ENCODE peak calls at places on chromosomes 5 and 9, in six cellular contexts. One of them, this sample, is unnamed. For H3K4me1, the result is how much of the 10 kb centered on the place peaks cover.

GRCh38 chr5:158923799-158924551 is 175.7 kb downstream of the EBF1 start:
- DNase-seq in adrenal gland: no peak
- DNase-seq in lower lobe of right lung: no peak
- DNase-seq in BE2C: no peak
- DNase-seq in gastrocnemius medialis: no peak
- DNase-seq in cardiac muscle cell: no peak
- DNase-seq in this sample: no peak

GRCh38 chr5:68519135-68519534 is 303.6 kb downstream of the PIK3R1 start:
- DNase-seq in gastrocnemius medialis: no peak
- DNase-seq in adrenal gland: no peak
- DNase-seq in BE2C: no peak
- DNase-seq in cardiac muscle cell: no peak
- DNase-seq in lower lobe of right lung: no peak
- DNase-seq in this sample: no peak

GRCh38 chr5:179314606-179315355 is 30.5 kb downstream of the ADAMTS2 start:
- DNase-seq in cardiac muscle cell: no peak
- DNase-seq in gastrocnemius medialis: peak
- DNase-seq in lower lobe of right lung: no peak
- DNase-seq in BE2C: no peak
- DNase-seq in adrenal gland: no peak
- DNase-seq in this sample: peak

GRCh38 chr5:166961938-166962337 is 1329.5 kb upstream of the WWC1 start:
- DNase-seq in adrenal gland: no peak
- DNase-seq in lower lobe of right lung: no peak
- DNase-seq in cardiac muscle cell: no peak
- DNase-seq in BE2C: no peak
- DNase-seq in gastrocnemius medialis: no peak
- DNase-seq in this sample: no peak

GRCh38 chr5:140041492-140042421 is 1.3 kb downstream of the NRG2 start:
- DNase-seq in gastrocnemius medialis: peak
- DNase-seq in cardiac muscle cell: peak
- DNase-seq in adrenal gland: peak
- DNase-seq in BE2C: peak
- DNase-seq in lower lobe of right lung: peak
- DNase-seq in this sample: peak

GRCh38 chr9:123775885-123776284 is 154.0 kb downstream of the DENND1A start:
- DNase-seq in gastrocnemius medialis: no peak
- DNase-seq in lower lobe of right lung: no peak
- DNase-seq in adrenal gland: no peak
- DNase-seq in BE2C: no peak
- DNase-seq in cardiac muscle cell: no peak
- DNase-seq in this sample: no peak

GRCh38 chr5:13987843-13988464 is 43.5 kb upstream of the DNAH5 start:
- DNase-seq in gastrocnemius medialis: peak
- DNase-seq in lower lobe of right lung: no peak
- DNase-seq in cardiac muscle cell: peak
- DNase-seq in adrenal gland: peak
- DNase-seq in BE2C: peak
- DNase-seq in this sample: no peak

GRCh38 chr5:35294976-35295375 is 64.7 kb upstream of the PRLR start:
- DNase-seq in adrenal gland: no peak
- DNase-seq in cardiac muscle cell: no peak
- DNase-seq in lower lobe of right lung: no peak
- DNase-seq in BE2C: no peak
- DNase-seq in gastrocnemius medialis: no peak
- DNase-seq in this sample: no peak

GRCh38 chr5:41649659-41650058 is 139.3 kb upstream of the PLCXD3 start:
- DNase-seq in adrenal gland: no peak
- DNase-seq in gastrocnemius medialis: no peak
- DNase-seq in lower lobe of right lung: no peak
- DNase-seq in cardiac muscle cell: no peak
- DNase-seq in BE2C: no peak
- DNase-seq in this sample: no peak

GRCh38 chr5:68459093-68459492 is 243.5 kb downstream of the PIK3R1 start:
- DNase-seq in BE2C: no peak
- DNase-seq in lower lobe of right lung: no peak
- DNase-seq in cardiac muscle cell: no peak
- DNase-seq in adrenal gland: no peak
- DNase-seq in gastrocnemius medialis: no peak
- DNase-seq in this sample: no peak

GRCh38 chr9:109411818-109412352 is 86.2 kb downstream of the PTPN3 start:
- DNase-seq in cardiac muscle cell: peak
- DNase-seq in adrenal gland: peak
- DNase-seq in lower lobe of right lung: no peak
- DNase-seq in BE2C: peak
- DNase-seq in gastrocnemius medialis: no peak
- DNase-seq in this sample: no peak

GRCh38 chr5:102241809-102242421 is 54.2 kb downstream of the SLCO4C1 start:
- DNase-seq in BE2C: no peak
- DNase-seq in cardiac muscle cell: no peak
- DNase-seq in adrenal gland: no peak
- DNase-seq in gastrocnemius medialis: no peak
- DNase-seq in lower lobe of right lung: no peak
- DNase-seq in this sample: no peak

GRCh38 chr5:37722236-37723146 is 117.3 kb downstream of the GDNF start:
- DNase-seq in gastrocnemius medialis: no peak
- DNase-seq in lower lobe of right lung: no peak
- DNase-seq in BE2C: no peak
- DNase-seq in adrenal gland: no peak
- DNase-seq in cardiac muscle cell: no peak
- DNase-seq in this sample: no peak

GRCh38 chr9:122463828-122464632 is 13.7 kb downstream of the OR1J1 start:
- DNase-seq in lower lobe of right lung: no peak
- DNase-seq in BE2C: peak
- DNase-seq in gastrocnemius medialis: no peak
- DNase-seq in adrenal gland: no peak
- DNase-seq in cardiac muscle cell: no peak
- DNase-seq in this sample: no peak

GRCh38 chr5:111143910-111144309 is 51.8 kb downstream of the WDR36 start:
- DNase-seq in adrenal gland: peak
- DNase-seq in BE2C: peak
- DNase-seq in cardiac muscle cell: no peak
- DNase-seq in gastrocnemius medialis: peak
- DNase-seq in lower lobe of right lung: no peak
- DNase-seq in this sample: peak

GRCh38 chr9:129071526-129072131 is 9.3 kb upstream of the DOLPP1 start:
- DNase-seq in gastrocnemius medialis: no peak
- DNase-seq in adrenal gland: no peak
- DNase-seq in cardiac muscle cell: no peak
- DNase-seq in lower lobe of right lung: no peak
- DNase-seq in BE2C: no peak
- DNase-seq in this sample: no peak

GRCh38 chr9:16611969-16612368 is 258.5 kb downstream of the BNC2 start:
- DNase-seq in BE2C: no peak
- DNase-seq in adrenal gland: no peak
- DNase-seq in lower lobe of right lung: no peak
- DNase-seq in gastrocnemius medialis: no peak
- DNase-seq in cardiac muscle cell: no peak
- DNase-seq in this sample: no peak

GRCh38 chr5:3595102-3595961 is at the start of gene IRX1:
- DNase-seq in adrenal gland: no peak
- DNase-seq in gastrocnemius medialis: no peak
- DNase-seq in cardiac muscle cell: peak
- DNase-seq in lower lobe of right lung: no peak
- DNase-seq in BE2C: no peak
- DNase-seq in this sample: no peak

GRCh38 chr9:15837079-15837679 is 284.3 kb downstream of the CCDC171 start:
- DNase-seq in cardiac muscle cell: peak
- DNase-seq in BE2C: peak
- DNase-seq in lower lobe of right lung: no peak
- DNase-seq in gastrocnemius medialis: no peak
- DNase-seq in adrenal gland: no peak
- DNase-seq in this sample: no peak

GRCh38 chr5:145260670-145261069 is 574.5 kb downstream of the PRELID2 start:
- DNase-seq in BE2C: no peak
- DNase-seq in gastrocnemius medialis: no peak
- DNase-seq in lower lobe of right lung: no peak
- DNase-seq in adrenal gland: no peak
- DNase-seq in cardiac muscle cell: no peak
- DNase-seq in this sample: no peak

GRCh38 chr5:116827078-116827477 is 252.5 kb upstream of the SEMA6A start:
- DNase-seq in lower lobe of right lung: no peak
- DNase-seq in gastrocnemius medialis: no peak
- DNase-seq in BE2C: no peak
- DNase-seq in adrenal gland: no peak
- DNase-seq in cardiac muscle cell: no peak
- DNase-seq in this sample: no peak

GRCh38 chr9:105205787-105206511 is 38.5 kb upstream of the SLC44A1 start:
- DNase-seq in cardiac muscle cell: no peak
- DNase-seq in adrenal gland: peak
- DNase-seq in BE2C: no peak
- DNase-seq in gastrocnemius medialis: peak
- DNase-seq in lower lobe of right lung: no peak
- DNase-seq in this sample: peak

GRCh38 chr5:39943811-39944210 is 519.0 kb upstream of the DAB2 start:
- DNase-seq in adrenal gland: no peak
- DNase-seq in BE2C: no peak
- DNase-seq in lower lobe of right lung: no peak
- DNase-seq in gastrocnemius medialis: no peak
- DNase-seq in cardiac muscle cell: no peak
- DNase-seq in this sample: no peak

GRCh38 chr5:143596824-143597223 is 193.3 kb upstream of the NR3C1 start:
- DNase-seq in BE2C: no peak
- DNase-seq in gastrocnemius medialis: no peak
- DNase-seq in adrenal gland: no peak
- DNase-seq in cardiac muscle cell: no peak
- DNase-seq in lower lobe of right lung: no peak
- DNase-seq in this sample: no peak

GRCh38 chr5:137660349-137660817 is 75.5 kb downstream of the KLHL3 start:
- DNase-seq in adrenal gland: peak
- DNase-seq in gastrocnemius medialis: peak
- DNase-seq in lower lobe of right lung: peak
- DNase-seq in BE2C: peak
- DNase-seq in cardiac muscle cell: peak
- DNase-seq in this sample: peak

GRCh38 chr9:89601306-89601705 is 3.5 kb upstream of the GADD45G start:
- DNase-seq in adrenal gland: peak
- DNase-seq in cardiac muscle cell: no peak
- DNase-seq in gastrocnemius medialis: no peak
- DNase-seq in lower lobe of right lung: no peak
- DNase-seq in BE2C: no peak
- DNase-seq in this sample: no peak

GRCh38 chr9:89604463-89605180 is at the start of gene GADD45G:
- DNase-seq in cardiac muscle cell: peak
- DNase-seq in gastrocnemius medialis: peak
- DNase-seq in adrenal gland: peak
- DNase-seq in lower lobe of right lung: peak
- DNase-seq in BE2C: peak
- DNase-seq in this sample: peak

GRCh38 chr9:89603629-89604462 is 966 bp upstream of the GADD45G start:
- DNase-seq in adrenal gland: peak
- DNase-seq in BE2C: peak
- DNase-seq in gastrocnemius medialis: peak
- DNase-seq in cardiac muscle cell: peak
- DNase-seq in lower lobe of right lung: peak
- DNase-seq in this sample: peak

GRCh38 chr9:89601856-89602562 is 2.8 kb upstream of the GADD45G start:
- DNase-seq in adrenal gland: peak
- DNase-seq in lower lobe of right lung: no peak
- DNase-seq in gastrocnemius medialis: no peak
- DNase-seq in BE2C: no peak
- DNase-seq in cardiac muscle cell: no peak
- DNase-seq in this sample: no peak

GRCh38 chr9:89602978-89603628 is 1.7 kb upstream of the GADD45G start:
- DNase-seq in cardiac muscle cell: peak
- DNase-seq in BE2C: peak
- DNase-seq in lower lobe of right lung: peak
- DNase-seq in gastrocnemius medialis: peak
- DNase-seq in adrenal gland: peak
- DNase-seq in this sample: peak
- TF ChIP-seq CTCF in cardiac muscle cell: peak
- TF ChIP-seq CTCF in BE2C: peak
- TF ChIP-seq CTCF in lower lobe of right lung: peak
- TF ChIP-seq CTCF in gastrocnemius medialis: peak
- TF ChIP-seq CTCF in adrenal gland: peak
- TF ChIP-seq CTCF in this sample: peak

GRCh38 chr9:38061326-38061947 is 7.6 kb downstream of the SHB start:
- DNase-seq in gastrocnemius medialis: no peak
- DNase-seq in lower lobe of right lung: no peak
- DNase-seq in adrenal gland: no peak
- DNase-seq in cardiac muscle cell: no peak
- DNase-seq in BE2C: no peak
- DNase-seq in this sample: no peak

GRCh38 chr9:38062106-38062497 is 6.9 kb downstream of the SHB start:
- DNase-seq in gastrocnemius medialis: no peak
- DNase-seq in adrenal gland: no peak
- DNase-seq in cardiac muscle cell: no peak
- DNase-seq in lower lobe of right lung: no peak
- DNase-seq in BE2C: no peak
- DNase-seq in this sample: no peak

GRCh38 chr9:38063363-38063707 is 5.7 kb downstream of the SHB start:
- DNase-seq in BE2C: no peak
- DNase-seq in adrenal gland: no peak
- DNase-seq in gastrocnemius medialis: no peak
- DNase-seq in cardiac muscle cell: no peak
- DNase-seq in lower lobe of right lung: no peak
- DNase-seq in this sample: no peak

GRCh38 chr9:38060688-38061087 is 8.3 kb downstream of the SHB start:
- DNase-seq in lower lobe of right lung: no peak
- DNase-seq in cardiac muscle cell: no peak
- DNase-seq in BE2C: peak
- DNase-seq in gastrocnemius medialis: no peak
- DNase-seq in adrenal gland: no peak
- DNase-seq in this sample: no peak

GRCh38 chr9:38062498-38063362 is 6.3 kb downstream of the SHB start:
- DNase-seq in cardiac muscle cell: no peak
- DNase-seq in gastrocnemius medialis: no peak
- DNase-seq in BE2C: no peak
- DNase-seq in adrenal gland: no peak
- DNase-seq in lower lobe of right lung: no peak
- DNase-seq in this sample: no peak
- H3K4me3 ChIP-seq in cardiac muscle cell: no peak
- H3K4me3 ChIP-seq in gastrocnemius medialis: no peak
- H3K4me3 ChIP-seq in BE2C: no peak
- H3K4me3 ChIP-seq in adrenal gland: no peak
- H3K4me3 ChIP-seq in lower lobe of right lung: no peak
- H3K4me3 ChIP-seq in this sample: no peak

DNA sequence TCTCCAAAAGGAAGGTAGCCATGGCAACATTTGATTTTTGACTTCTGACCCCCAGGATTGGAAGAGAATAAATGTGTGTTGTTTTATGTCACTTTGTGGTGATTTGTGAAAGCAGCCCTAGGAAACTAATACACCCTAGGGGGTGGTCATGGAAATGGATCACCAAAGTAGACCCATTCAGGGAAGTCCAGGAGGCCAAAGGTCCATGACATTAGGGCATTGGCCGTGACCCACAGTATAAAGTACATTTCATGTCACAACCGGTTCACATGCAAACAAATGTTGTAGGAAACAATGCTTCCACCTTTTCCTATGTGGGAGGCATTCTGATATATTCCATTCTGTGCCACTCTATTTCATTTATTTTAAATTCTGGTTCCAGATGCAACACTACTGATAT is 128.4 kb downstream of the ADAMTS12 start:
- DNase-seq in gastrocnemius medialis: no peak
- DNase-seq in adrenal gland: no peak
- DNase-seq in cardiac muscle cell: no peak
- DNase-seq in lower lobe of right lung: no peak
- DNase-seq in BE2C: no peak
- DNase-seq in this sample: no peak
- H3K4me1 ChIP-seq in gastrocnemius medialis: under half
- H3K4me1 ChIP-seq in adrenal gland: under half
- H3K4me1 ChIP-seq in cardiac muscle cell: under half
- H3K4me1 ChIP-seq in lower lobe of right lung: under half
- H3K4me1 ChIP-seq in BE2C: under half
- H3K4me1 ChIP-seq in this sample: under half

GRCh38 chr9:93826209-93826608 is 128.9 kb downstream of the BARX1 start:
- DNase-seq in gastrocnemius medialis: no peak
- DNase-seq in cardiac muscle cell: no peak
- DNase-seq in lower lobe of right lung: peak
- DNase-seq in BE2C: no peak
- DNase-seq in adrenal gland: no peak
- DNase-seq in this sample: no peak
- TF ChIP-seq CTCF in gastrocnemius medialis: no peak
- TF ChIP-seq CTCF in cardiac muscle cell: peak
- TF ChIP-seq CTCF in lower lobe of right lung: peak
- TF ChIP-seq CTCF in BE2C: no peak
- TF ChIP-seq CTCF in adrenal gland: peak
- TF ChIP-seq CTCF in this sample: no peak

This sample was measured in tibial artery.